ENCODE peak calls at places on chromosomes 16 and 17, in eight cellular contexts. B is nucleus accumbens; O is stimulated activated CD4-positive, alpha-beta T cell treated with anti-CD3 and anti-CD28 coated beads, Interleukin-12 subunit alpha, Interleukin-12 subunit beta, amount 100 ng/mL, for 4 hours; L is cerebellar nuclear complex; W is A549; G is Caco-2; Y is mucosa of descending colon; R is COR-L47. A is an unnamed sample.

GRCh38 chr16:2005646-2006045 is 4.0 kb downstream of the ZNF598 start:
- DNase-seq in G (no peak), W (peak), O (no peak), B (no peak), L (no peak), R (no peak), Y (peak), A (no peak)

GRCh38 chr17:82049106-82049505 is 2.5 kb downstream of the RFNG start:
- DNase-seq in L (no peak), G (no peak), R (no peak), Y (no peak), W (no peak), O (no peak), B (no peak), A (no peak)

GRCh38 chr17:80441133-80441578 is 26.2 kb downstream of the ENDOV start:
- DNase-seq in R (no peak), W (no peak), L (no peak), G (peak), Y (peak), B (no peak), O (peak), A (no peak)

GRCh38 chr17:47999612-48000011 is 28.7 kb downstream of the CDK5RAP3 start:
- DNase-seq in R (peak), O (no peak), W (peak), Y (no peak), G (peak), L (no peak), B (no peak), A (no peak)

GRCh38 chr17:8324913-8325312 is 14.7 kb upstream of the ODF4 start:
- DNase-seq in R (no peak), L (no peak), B (no peak), G (no peak), O (no peak), W (no peak), Y (no peak), A (no peak)

GRCh38 chr16:59013930-59014329 is 279.8 kb upstream of the GOT2 start:
- DNase-seq in W (no peak), L (no peak), Y (no peak), G (no peak), O (no peak), B (no peak), R (no peak), A (no peak)

GRCh38 chr16:8890549-8890921 is 8.4 kb downstream of the LITAFD start:
- DNase-seq in G (no peak), O (no peak), W (no peak), R (no peak), Y (no peak), B (no peak), L (no peak), A (no peak)

GRCh38 chr17:40541873-40542561 is 23.3 kb downstream of the CCR7 start:
- DNase-seq in W (no peak), Y (no peak), G (no peak), R (peak), B (no peak), L (no peak), O (no peak), A (no peak)

GRCh38 chr17:48187867-48188608 is 80.5 kb downstream of the SNX11 start:
- DNase-seq in Y (no peak), R (peak), O (no peak), B (no peak), G (no peak), W (no peak), L (no peak), A (no peak)

GRCh38 chr17:33575046-33575445 is 282.0 kb upstream of the ASIC2 start:
- DNase-seq in L (no peak), W (no peak), R (no peak), B (no peak), Y (no peak), O (no peak), G (no peak), A (no peak)

GRCh38 chr16:72921620-72922019 is 126.3 kb downstream of the ZFHX3 start:
- DNase-seq in R (peak), B (peak), L (no peak), G (no peak), Y (no peak), W (no peak), O (no peak), A (no peak)